ENCODE peak calls at places on chromosomes 3 and 15, in eight cellular contexts. F is cardiac muscle cell; Y is bronchial epithelial cell; D is fibroblast of lung; J is upper lobe of right lung; O is spleen; U is CD4-positive, alpha-beta memory T cell; S is PC-9. Z is an unnamed sample. For H3K36me3, the result is how much of the 10 kb centered on the place peaks cover.

GRCh38 chr3:152834354-152835310 is at the start of gene P2RY1:
- DNase-seq in D (peak), Y (peak), F (peak), U (no peak), J (peak), S (peak), O (peak), Z (no peak)

GRCh38 chr15:74893627-74894026 is 3.8 kb downstream of the MPI start:
- DNase-seq in S (no peak), D (no peak), U (peak), F (no peak), O (no peak), J (no peak), Y (no peak), Z (no peak)

GRCh38 chr3:189204467-189204866 is 32.7 kb downstream of the TPRG1 start:
- DNase-seq in O (no peak), J (no peak), Y (no peak), F (no peak), U (no peak), D (no peak), S (no peak), Z (no peak)

GRCh38 chr3:13620281-13620680 is 71.4 kb downstream of the FBLN2 start:
- DNase-seq in S (no peak), Y (no peak), U (no peak), D (no peak), J (no peak), O (peak), F (no peak), Z (no peak)

GRCh38 chr3:54877675-54878544 is 49.9 kb downstream of the LRTM1 start:
- DNase-seq in F (no peak), Y (no peak), S (no peak), D (peak), J (no peak), O (no peak), U (no peak), Z (no peak)

GRCh38 chr3:128167646-128167972 is 14.3 kb downstream of the EEFSEC start:
- DNase-seq in Y (no peak), U (no peak), O (no peak), S (no peak), D (no peak), J (no peak), F (no peak), Z (no peak)

GRCh38 chr3:14019459-14019858 is 105.2 kb downstream of the CHCHD4 start:
- DNase-seq in O (no peak), U (no peak), D (no peak), J (no peak), Y (no peak), S (peak), F (no peak), Z (no peak)

GRCh38 chr3:20136231-20136630 is 49.8 kb downstream of the SGO1 start:
- DNase-seq in U (no peak), S (no peak), F (peak), Y (peak), J (no peak), O (no peak), D (no peak), Z (no peak)

GRCh38 chr3:23372296-23372695 is 169.2 kb downstream of the UBE2E2 start:
- DNase-seq in J (no peak), F (peak), Y (no peak), O (no peak), D (peak), S (no peak), U (no peak), Z (no peak)

GRCh38 chr3:113747719-113748046 is 848 bp downstream of the ATP6V1A start:
- DNase-seq in S (no peak), D (no peak), J (no peak), Y (peak), F (no peak), U (no peak), O (no peak), Z (no peak)

GRCh38 chr3:69406156-69406555 is 20.3 kb upstream of the FRMD4B start:
- DNase-seq in U (no peak), D (peak), J (no peak), S (no peak), O (no peak), F (peak), Y (no peak), Z (no peak)

GRCh38 chr15:96367436-96368200 is 37.1 kb downstream of the NR2F2 start:
- DNase-seq in S (no peak), D (no peak), J (no peak), F (no peak), U (no peak), Y (no peak), O (no peak), Z (no peak)

GRCh38 chr3:120568624-120569023 is 27.5 kb upstream of the NDUFB4 start:
- DNase-seq in Y (peak), D (no peak), J (no peak), O (no peak), S (no peak), U (no peak), F (no peak), Z (no peak)

GRCh38 chr3:42601898-42602581 is 1.6 kb downstream of the NKTR start:
- DNase-seq in U (no peak), D (peak), S (no peak), O (no peak), J (no peak), F (no peak), Y (peak), Z (no peak)

GRCh38 chr3:127407026-127407939 is 119.4 kb upstream of the PRR20G start:
- DNase-seq in U (no peak), D (no peak), S (no peak), J (no peak), O (peak), F (no peak), Y (no peak), Z (no peak)

GRCh38 chr3:100992086-100993033 is 861 bp downstream of the ABI3BP start:
- DNase-seq in Y (peak), F (peak), S (peak), U (no peak), J (no peak), D (peak), O (no peak), Z (no peak)

GRCh38 chr3:17356581-17356980 is 385.9 kb downstream of the TBC1D5 start:
- DNase-seq in U (no peak), Y (no peak), O (no peak), J (no peak), S (no peak), D (no peak), F (no peak), Z (no peak)

GRCh38 chr3:31247850-31248618 is 284.7 kb upstream of the STT3B start:
- DNase-seq in U (no peak), J (no peak), F (no peak), D (no peak), O (no peak), Y (peak), S (peak), Z (no peak)

GRCh38 chr3:161266731-161267150 is 45.6 kb downstream of the NMD3 start:
- DNase-seq in O (no peak), Y (peak), S (no peak), J (no peak), U (no peak), F (peak), D (peak), Z (peak)

GRCh38 chr3:161267646-161268045 is 46.5 kb downstream of the NMD3 start:
- DNase-seq in J (no peak), D (no peak), U (no peak), F (no peak), Y (no peak), O (no peak), S (no peak), Z (no peak)

GRCh38 chr3:161265916-161266571 is 44.9 kb downstream of the NMD3 start:
- DNase-seq in J (no peak), D (no peak), S (no peak), F (no peak), U (no peak), Y (peak), O (no peak), Z (no peak)

GRCh38 chr3:161264771-161265343 is 43.7 kb downstream of the NMD3 start:
- DNase-seq in U (no peak), O (no peak), S (no peak), J (no peak), F (no peak), D (no peak), Y (no peak), Z (peak)

DNA sequence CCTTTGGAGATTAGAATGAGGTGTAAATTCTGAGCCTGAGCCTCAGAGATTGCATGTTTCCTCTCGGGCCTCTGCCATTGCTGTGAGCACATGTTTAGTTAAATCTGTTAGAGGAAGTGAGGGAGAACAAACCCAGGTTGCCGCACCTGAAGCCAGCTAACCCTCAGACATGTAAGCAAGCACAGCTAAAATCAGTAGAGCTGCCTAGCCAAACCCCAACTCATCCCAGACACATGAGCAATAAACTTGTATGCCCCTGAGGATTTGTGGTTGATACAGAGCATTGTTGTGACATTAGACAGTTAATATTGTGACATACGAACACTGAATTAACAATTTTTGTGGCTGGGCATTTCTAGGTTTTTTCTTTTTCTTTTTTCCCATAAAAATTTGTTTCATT is 41.9 kb downstream of the NMD3 start:
- DNase-seq in F (peak), Y (peak), S (no peak), O (no peak), J (no peak), U (no peak), D (peak), Z (peak)
- H3K36me3 ChIP-seq in F (under half), Y (under half), S (under half), O (under half), J (under half), U (under half), D (under half), Z (under half)

GRCh38 chr3:52432225-52432624 is 12.7 kb downstream of the SEMA3G start:
- DNase-seq in D (no peak), F (no peak), U (peak), J (peak), Y (no peak), S (no peak), O (peak), Z (no peak)
- H3K4me3 ChIP-seq in D (no peak), F (no peak), U (no peak), J (no peak), Y (no peak), S (no peak), O (no peak), Z (no peak)

DNA sequence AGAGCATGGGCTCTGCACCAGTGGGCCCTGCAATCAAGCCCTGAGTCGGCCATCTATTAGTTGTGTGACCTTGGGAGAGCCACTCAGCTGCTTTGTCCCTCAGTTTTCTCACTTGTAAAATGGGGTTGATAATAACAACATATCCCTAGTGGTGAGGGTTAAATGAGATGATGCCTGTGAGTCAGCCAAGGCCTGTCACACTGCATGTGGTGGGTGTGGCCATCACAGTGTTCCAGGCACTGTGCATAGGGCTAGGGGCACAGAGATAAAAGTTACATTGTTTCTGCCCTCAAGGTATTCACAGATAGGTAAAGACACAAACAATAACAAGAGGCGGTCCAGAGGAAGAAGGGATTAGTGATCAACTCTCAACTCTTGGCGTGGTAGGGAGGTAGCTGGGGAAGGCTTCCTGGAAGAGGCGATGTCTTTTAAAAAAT is 19.5 kb downstream of the SMAD6 start:
- DNase-seq in F (no peak), U (no peak), J (no peak), D (no peak), Y (peak), O (peak), S (no peak), Z (no peak)
- H3K36me3 ChIP-seq in F (half or more), U (under half), J (under half), D (under half), Y (under half), O (under half), S (under half), Z (under half)

GRCh38 chr3:111749171-111750170 is 109.6 kb upstream of the PHLDB2 start:
- DNase-seq in F (no peak), S (no peak), D (no peak), Y (no peak), J (no peak), O (no peak), U (no peak), Z (no peak)
- H3K4me3 ChIP-seq in F (no peak), S (no peak), D (no peak), Y (no peak), J (no peak), O (no peak), U (no peak), Z (no peak)

GRCh38 chr15:65059931-65060596 is 7.7 kb downstream of the RASL12 start:
- DNase-seq in J (no peak), F (no peak), Y (no peak), D (no peak), U (no peak), S (no peak), O (no peak), Z (no peak)
- H3K36me3 ChIP-seq in J (under half), F (under half), Y (under half), D (under half), U (under half), S (under half), O (under half), Z (under half)

GRCh38 chr15:63603516-63603915 is 6.3 kb downstream of the FBXL22 start:
- DNase-seq in Y (no peak), J (no peak), O (no peak), S (no peak), D (no peak), U (no peak), F (no peak), Z (no peak)
- H3K4me3 ChIP-seq in Y (no peak), J (no peak), O (no peak), S (no peak), D (no peak), U (no peak), F (no peak), Z (no peak)

DNA sequence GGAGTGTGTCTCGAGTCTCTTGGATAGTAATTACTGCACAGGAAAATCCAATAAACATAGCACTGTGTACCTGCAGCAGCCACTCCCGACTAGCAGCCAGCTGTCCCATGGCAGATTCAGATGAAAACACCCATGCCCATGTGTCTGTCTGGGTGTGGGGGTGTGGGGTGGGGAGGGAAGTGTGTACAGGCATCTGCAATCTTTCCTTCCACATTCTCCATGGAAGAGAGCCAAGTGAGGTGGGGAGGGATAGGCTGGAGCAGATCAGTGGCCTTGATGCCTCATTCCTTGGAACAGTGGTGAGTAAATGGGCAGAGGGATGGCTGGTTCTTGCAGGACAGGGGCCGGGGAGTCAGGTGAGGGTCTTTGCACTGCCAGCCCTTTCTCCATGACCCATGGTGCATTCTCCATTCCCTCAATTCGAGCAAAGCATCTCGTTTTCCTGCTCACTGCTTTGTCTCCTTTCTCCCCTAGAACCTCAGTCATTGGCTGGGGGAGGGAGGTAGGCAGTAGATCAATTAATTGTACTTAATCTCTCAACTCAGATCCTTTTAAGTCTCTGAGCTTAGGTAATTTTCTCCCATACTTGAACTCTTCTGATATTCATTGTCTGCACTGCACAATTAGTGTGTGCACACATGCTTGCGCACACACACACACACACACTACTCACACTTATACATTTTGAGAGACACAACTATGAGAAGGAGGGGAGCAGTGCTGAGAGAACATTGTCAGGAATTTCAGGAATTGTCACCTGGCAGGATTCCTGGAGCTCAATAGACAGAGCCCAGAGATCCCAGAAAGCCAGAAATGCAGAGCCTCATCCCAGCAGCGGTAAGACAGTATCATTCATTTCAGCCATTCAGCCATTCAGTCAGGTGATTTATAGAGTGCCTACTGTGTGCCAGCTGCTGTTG is 31.8 kb downstream of the PDIA5 start:
- DNase-seq in J (no peak), S (no peak), O (peak), U (no peak), F (peak), Y (peak), D (no peak), Z (no peak)
- H3K36me3 ChIP-seq in J (under half), S (under half), O (half or more), U (under half), F (under half), Y (under half), D (under half), Z (under half)

DNA sequence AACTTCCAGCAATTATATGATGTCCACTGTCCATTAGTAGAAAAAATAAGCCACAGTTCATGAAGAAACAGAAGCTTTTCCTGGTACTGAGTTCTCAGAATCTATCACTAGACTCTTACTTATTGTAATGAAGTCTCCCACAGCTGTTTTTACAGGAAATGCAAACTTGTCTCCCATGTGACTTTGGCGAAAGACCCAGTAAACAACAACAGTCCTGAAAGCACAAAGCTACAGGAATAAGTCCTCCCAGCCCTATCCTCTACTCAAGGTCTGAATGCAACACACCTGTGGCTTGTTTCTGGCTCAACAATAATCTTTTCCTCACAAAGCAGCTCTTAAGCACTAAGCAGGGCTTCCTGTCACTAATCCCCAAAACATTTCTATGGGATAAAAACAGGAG is 55.8 kb downstream of the EOMES start:
- DNase-seq in J (no peak), F (no peak), O (no peak), U (no peak), S (no peak), Y (no peak), D (no peak), Z (no peak)
- H3K4me3 ChIP-seq in J (no peak), F (no peak), O (no peak), U (no peak), S (no peak), Y (no peak), D (no peak), Z (no peak)

DNA sequence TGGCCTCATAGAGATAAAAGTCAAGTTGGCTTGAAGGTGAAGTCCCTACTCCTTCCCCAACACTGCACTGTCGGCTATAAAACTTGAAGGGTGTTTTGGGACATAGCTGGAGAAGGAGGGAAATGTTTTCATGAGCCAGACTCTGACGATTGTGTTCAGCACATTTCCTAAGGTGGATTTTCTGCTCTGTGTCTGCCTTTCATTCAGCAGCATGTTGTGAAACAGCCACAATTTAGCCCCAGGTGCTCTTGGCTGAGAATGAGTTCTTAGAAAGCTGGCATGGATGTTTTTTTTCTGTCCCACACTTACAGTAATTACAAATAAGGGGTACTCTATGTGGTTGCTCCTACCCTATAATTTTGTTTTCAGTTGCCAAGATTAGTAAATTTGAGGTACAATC is 492.4 kb downstream of the MCTP2 start:
- DNase-seq in F (no peak), S (no peak), J (no peak), D (no peak), Y (peak), U (no peak), O (no peak), Z (no peak)
- H3K36me3 ChIP-seq in F (under half), S (under half), J (under half), D (under half), Y (under half), U (under half), O (under half), Z (under half)

GRCh38 chr15:44715142-44715796 is 4.0 kb downstream of the B2M start:
- DNase-seq in U (peak), Y (no peak), J (no peak), D (no peak), F (no peak), S (no peak), O (no peak), Z (no peak)
- H3K4me3 ChIP-seq in U (peak), Y (no peak), J (peak), D (no peak), F (no peak), S (no peak), O (peak), Z (no peak)

Z was measured in BJ.